ENCODE peak calls at places on chromosomes 4 and X, in five cellular contexts. N is A549, A is GM12878, M is K562, G is H1. X is an unnamed sample.

GRCh38 chrX:10615931-10616780 is 4.2 kb downstream of the MID1 start:
- DNase-seq in N (no peak), A (no peak), M (peak), G (no peak), X (no peak)

GRCh38 chrX:145821898-145822567 is 4.4 kb downstream of the SLITRK2 start:
- DNase-seq in N (no peak), A (no peak), M (no peak), G (no peak), X (no peak)

GRCh38 chr4:18736551-18736950 is 715.0 kb upstream of the LCORL start:
- DNase-seq in N (no peak), A (no peak), M (no peak), G (no peak), X (no peak)

GRCh38 chrX:3962511-3963350 is 249.3 kb upstream of the PRKX start:
- DNase-seq in N (no peak), A (no peak), M (peak), G (no peak), X (peak)

GRCh38 chr4:4423706-4424498 is 37.0 kb downstream of the NSG1 start:
- DNase-seq in N (no peak), A (no peak), M (no peak), G (no peak), X (no peak)

GRCh38 chrX:126489141-126489540 is 63.5 kb downstream of the DCAF12L1 start:
- DNase-seq in N (no peak), A (no peak), M (no peak), G (no peak), X (no peak)

GRCh38 chr4:38782452-38783108 is at the start of gene TLR10:
- DNase-seq in N (peak), A (peak), M (peak), G (no peak), X (peak)

GRCh38 chrX:42219231-42219630 is 295.9 kb upstream of the CASK start:
- DNase-seq in N (no peak), A (no peak), M (no peak), G (no peak), X (no peak)

GRCh38 chr4:78766026-78766425 is 10.1 kb upstream of the BMP2K start:
- DNase-seq in N (no peak), A (no peak), M (no peak), G (no peak), X (no peak)

GRCh38 chrX:115525486-115525885 is 35.5 kb upstream of the PLS3 start:
- DNase-seq in N (no peak), A (no peak), M (no peak), G (no peak), X (no peak)

GRCh38 chr4:5051210-5051691 is at the start of gene STK32B:
- DNase-seq in N (peak), A (no peak), M (peak), G (peak), X (no peak)

GRCh38 chr4:147830987-147831386 is 99.1 kb downstream of the ARHGAP10 start:
- DNase-seq in N (no peak), A (no peak), M (no peak), G (no peak), X (no peak)

GRCh38 chrX:113548308-113549015 is 707.8 kb upstream of the AMOT start:
- DNase-seq in N (no peak), A (no peak), M (no peak), G (no peak), X (no peak)

GRCh38 chrX:68832516-68833447 is 4.0 kb downstream of the EFNB1 start:
- DNase-seq in N (no peak), A (no peak), M (no peak), G (no peak), X (no peak)

GRCh38 chr4:7034262-7035081 is 8.7 kb upstream of the TADA2B start:
- DNase-seq in N (peak), A (no peak), M (no peak), G (no peak), X (peak)

GRCh38 chr4:155738548-155738947 is 20.3 kb upstream of the GUCY1B1 start:
- DNase-seq in N (no peak), A (no peak), M (no peak), G (no peak), X (no peak)

GRCh38 chrX:104136241-104137019 is 20.4 kb downstream of the SLC25A53 start:
- DNase-seq in N (peak), A (peak), M (peak), G (no peak), X (peak)

GRCh38 chr4:168924648-168925047 is 85.4 kb downstream of the CBR4 start:
- DNase-seq in N (no peak), A (no peak), M (no peak), G (no peak), X (no peak)

DNA sequence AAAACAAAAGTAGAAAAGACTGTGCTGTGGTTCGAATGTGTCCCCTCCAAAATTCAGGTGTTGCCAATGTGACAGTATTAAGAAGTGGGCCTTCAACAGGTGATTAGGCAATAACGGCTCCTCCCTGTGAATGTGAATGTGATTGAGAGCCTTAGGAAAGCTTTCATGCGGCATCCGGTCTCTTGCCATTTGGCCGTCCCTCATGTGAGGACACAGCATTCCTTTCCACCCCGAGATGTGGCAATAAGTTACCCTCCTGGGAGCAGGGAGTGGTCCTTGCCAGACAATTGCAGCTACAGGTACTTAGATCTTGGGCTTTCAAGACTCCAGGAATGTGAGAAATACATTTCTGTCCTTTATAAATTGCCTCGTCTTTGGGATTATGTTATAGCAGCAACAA is 129.3 kb downstream of the CPEB2 start:
- DNase-seq in N (peak), A (no peak), M (no peak), G (no peak), X (peak)
- TF ChIP-seq HDAC2 in N (no peak), A (no peak), M (no peak), G (no peak), X (no peak)

GRCh38 chr4:36322921-36323354 is 41.5 kb downstream of the DTHD1 start:
- DNase-seq in N (no peak), A (peak), M (no peak), G (no peak), X (no peak)
- TF ChIP-seq HDAC2 in N (no peak), A (no peak), M (no peak), G (no peak), X (no peak)

DNA sequence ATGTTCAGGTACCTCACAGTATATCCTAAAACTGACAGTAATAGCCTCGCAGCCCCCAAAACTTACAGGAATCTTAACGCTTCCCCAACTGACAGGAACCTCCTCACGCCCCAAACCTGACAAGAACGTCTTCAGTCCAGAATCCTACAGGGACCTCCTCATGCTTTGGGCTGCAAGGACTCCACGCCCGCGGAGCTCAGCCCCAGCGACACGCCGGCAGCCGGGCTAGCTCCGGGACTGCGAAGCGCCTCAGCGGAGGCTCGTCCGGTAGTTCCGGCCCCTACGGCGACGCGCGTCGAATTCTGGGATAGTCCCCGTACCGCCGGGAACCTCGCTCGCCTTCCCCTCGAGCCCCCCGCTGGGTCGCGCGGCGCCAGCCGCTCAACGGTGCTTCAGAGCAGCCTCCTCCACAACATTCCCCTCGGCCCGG is 562 bp downstream of the PHF8 start:
- DNase-seq in N (no peak), A (no peak), M (peak), G (no peak), X (no peak)
- TF ChIP-seq HDAC2 in N (no peak), A (no peak), M (no peak), G (no peak), X (no peak)

DNA sequence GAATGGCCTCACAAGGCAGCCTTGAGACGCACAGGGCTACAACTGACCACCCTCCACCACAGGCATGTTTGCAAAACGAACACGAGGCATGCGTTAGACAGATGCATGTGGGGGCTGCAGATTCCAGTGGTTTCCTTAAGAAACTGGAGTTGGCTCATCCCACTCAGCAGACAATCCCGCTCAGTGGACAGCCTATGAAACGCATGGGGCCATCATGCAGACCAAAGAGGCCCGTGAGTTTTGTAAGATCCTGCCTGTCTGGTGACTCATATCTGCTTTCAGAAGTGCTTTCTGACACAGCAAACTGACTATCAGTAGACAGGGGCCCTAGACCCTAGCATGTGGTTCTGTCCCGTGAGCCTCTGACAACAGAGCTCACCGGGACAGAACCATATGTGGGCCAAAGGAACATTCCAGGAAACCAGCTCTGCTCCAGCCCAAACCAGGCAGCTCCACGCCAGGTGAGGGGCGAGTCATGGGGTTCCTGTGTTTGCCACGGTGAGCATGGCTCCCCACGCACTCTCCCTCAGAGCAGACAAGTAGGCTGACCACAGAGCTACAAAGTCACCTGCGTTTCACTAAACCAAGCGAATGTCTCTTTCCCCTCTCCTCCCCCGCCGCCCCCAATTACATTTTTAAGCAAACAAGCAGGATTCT is 74.4 kb downstream of the MTMR1 start:
- DNase-seq in N (no peak), A (no peak), M (peak), G (no peak), X (no peak)
- TF ChIP-seq HDAC2 in N (no peak), A (no peak), M (no peak), G (no peak), X (no peak)

GRCh38 chrX:108699368-108699767 is 37.0 kb downstream of the IRS4 start:
- DNase-seq in N (peak), A (peak), M (peak), G (no peak), X (peak)
- TF ChIP-seq HDAC2 in N (no peak), A (no peak), M (no peak), G (no peak), X (no peak)

GRCh38 chr4:39937683-39938268 is 39.9 kb downstream of the PDS5A start:
- DNase-seq in N (no peak), A (peak), M (no peak), G (no peak), X (no peak)
- TF ChIP-seq HDAC2 in N (no peak), A (no peak), M (no peak), G (no peak), X (no peak)

DNA sequence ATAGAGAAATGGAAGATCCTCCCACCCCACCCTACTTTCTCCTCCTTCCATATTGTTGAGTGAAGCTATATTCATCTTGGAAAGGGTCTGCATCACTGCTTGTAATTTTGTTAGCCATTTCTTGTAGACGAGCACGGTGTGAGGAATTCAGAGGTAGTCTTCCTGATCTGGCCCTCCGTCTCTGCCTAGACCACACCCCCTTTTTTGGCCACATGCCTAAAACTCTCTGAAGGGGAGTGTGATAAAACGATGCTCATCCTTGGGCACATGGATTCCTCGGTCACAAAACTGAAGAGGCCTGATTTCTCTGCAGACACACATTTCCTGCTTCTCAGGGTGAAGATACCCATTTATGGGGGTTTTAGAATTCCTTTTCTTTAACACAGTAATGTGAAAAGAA is 182.8 kb downstream of the LARP7 start:
- DNase-seq in N (no peak), A (no peak), M (no peak), G (no peak), X (no peak)
- TF ChIP-seq HDAC2 in N (no peak), A (no peak), M (no peak), G (no peak), X (no peak)